ENCODE peak calls at places on chromosomes 16 and 17, in four cellular contexts. A is PC-9, N is dorsolateral prefrontal cortex, Z is NCI-H1417. J is an unnamed sample.

GRCh38 chr17:40912506-40913220 is 24.8 kb downstream of the KRT23 start:
- DNase-seq in A (no peak), N (no peak), Z (no peak), J (peak)

GRCh38 chr17:55726440-55726839 is 3.8 kb upstream of the TMEM100 start:
- DNase-seq in A (no peak), N (no peak), Z (no peak), J (peak)

GRCh38 chr17:61208301-61209098 is 191.1 kb upstream of the TBX2 start:
- DNase-seq in A (no peak), N (no peak), Z (peak), J (no peak)

GRCh38 chr17:4007346-4008081 is 43.3 kb upstream of the ATP2A3 start:
- DNase-seq in A (no peak), N (no peak), Z (no peak), J (no peak)

GRCh38 chr17:34051046-34051445 is 204.0 kb upstream of the CCL2 start:
- DNase-seq in A (no peak), N (no peak), Z (no peak), J (no peak)

GRCh38 chr17:62110923-62111484 is 45.9 kb upstream of the MED13 start:
- DNase-seq in A (no peak), N (no peak), Z (no peak), J (no peak)

GRCh38 chr17:47869114-47869513 is 18.2 kb upstream of the SP6 start:
- DNase-seq in A (no peak), N (no peak), Z (no peak), J (no peak)

GRCh38 chr16:71576971-71577370 is at the start of gene TAT:
- DNase-seq in A (no peak), N (no peak), Z (no peak), J (no peak)

GRCh38 chr16:6682142-6682811 is 650.4 kb upstream of the RBFOX1 start:
- DNase-seq in A (no peak), N (peak), Z (peak), J (peak)

GRCh38 chr16:23148513-23149266 is 562 bp downstream of the USP31 start:
- DNase-seq in A (no peak), N (peak), Z (peak), J (peak)

GRCh38 chr17:60231234-60231633 is 81.5 kb downstream of the CA4 start:
- DNase-seq in A (no peak), N (no peak), Z (peak), J (no peak)